ENCODE peak calls at places on chromosomes 12 and 14, in four cellular contexts. X is A549, K is IMR-90, A is SK-N-SH. U is an unnamed sample.

GRCh38 chr12:8644345-8645248 is 18.0 kb downstream of the MFAP5 start:
- DNase-seq in X (no peak), K (no peak), A (no peak), U (no peak)

GRCh38 chr12:7403466-7403865 is 40.5 kb downstream of the CD163L1 start:
- DNase-seq in X (no peak), K (peak; percentile 4), A (no peak), U (no peak)

GRCh38 chr12:51827925-51828818 is 20.3 kb downstream of the FIGNL2 start:
- DNase-seq in X (peak; percentile 47), K (peak; percentile 64), A (no peak), U (no peak)

GRCh38 chr14:81192594-81192993 is 28.2 kb downstream of the GTF2A1 start:
- DNase-seq in X (no peak), K (no peak), A (no peak), U (no peak)

GRCh38 chr12:67472551-67472950 is 176.0 kb upstream of the DYRK2 start:
- DNase-seq in X (no peak), K (no peak), A (no peak), U (no peak)

GRCh38 chr14:98957211-98958047 is 314.6 kb downstream of the BCL11B start:
- DNase-seq in X (peak; percentile 49), K (no peak), A (no peak), U (no peak)

GRCh38 chr14:99191663-99192621 is 80.1 kb downstream of the BCL11B start:
- DNase-seq in X (no peak), K (peak; percentile 13), A (no peak), U (no peak)

GRCh38 chr12:121513464-121514183 is 67.2 kb downstream of the KDM2B start:
- DNase-seq in X (peak; percentile 84), K (no peak), A (peak; percentile 88), U (peak; percentile 79)

GRCh38 chr14:55389330-55389729 is 22.3 kb downstream of the ATG14 start:
- DNase-seq in X (no peak), K (peak; percentile 94), A (no peak), U (no peak)

GRCh38 chr12:105935981-105936380 is 202.8 kb downstream of the NUAK1 start:
- DNase-seq in X (no peak), K (peak; percentile 57), A (no peak), U (no peak)

GRCh38 chr12:27493260-27493935 is 30.6 kb upstream of the PPFIBP1 start:
- DNase-seq in X (peak; percentile 25), K (peak; percentile 2), A (no peak), U (no peak)

GRCh38 chr12:19847294-19848059 is 408.2 kb downstream of the AEBP2 start:
- DNase-seq in X (no peak), K (peak; percentile 31), A (no peak), U (no peak)
- TF ChIP-seq USF2 in X (no peak), K (no peak), A (no peak), U (no peak)

GRCh38 chr14:90720336-90720735 is 95.9 kb downstream of the TTC7B start:
- DNase-seq in X (peak; percentile 11), K (peak; percentile 81), A (peak; percentile 47), U (no peak)
- TF ChIP-seq USF2 in X (no peak), K (peak; percentile 46), A (no peak), U (no peak)

GRCh38 chr14:92492261-92492660 is 21.3 kb upstream of the RIN3 start:
- DNase-seq in X (no peak), K (no peak), A (no peak), U (no peak)

GRCh38 chr14:92487513-92488133 is 26.0 kb upstream of the RIN3 start:
- DNase-seq in X (no peak), K (no peak), A (no peak), U (no peak)

GRCh38 chr14:92490239-92490959 is 23.2 kb upstream of the RIN3 start:
- DNase-seq in X (no peak), K (peak; percentile 23), A (no peak), U (no peak)

GRCh38 chr14:92491782-92492181 is 21.8 kb upstream of the RIN3 start:
- DNase-seq in X (no peak), K (no peak), A (no peak), U (no peak)

GRCh38 chr14:92489394-92490238 is 24.0 kb upstream of the RIN3 start:
- DNase-seq in X (no peak), K (no peak), A (no peak), U (no peak)
- TF ChIP-seq USF2 in X (no peak), K (no peak), A (no peak), U (no peak)

GRCh38 chr12:91781114-91781513 is 364.5 kb downstream of the BTG1 start:
- DNase-seq in X (no peak), K (peak; percentile 66), A (no peak), U (no peak)
- TF ChIP-seq USF2 in X (no peak), K (no peak), A (no peak), U (no peak)

GRCh38 chr12:2650261-2651060 is 144.3 kb upstream of the FKBP4 start:
- DNase-seq in X (no peak), K (no peak), A (no peak), U (peak; percentile 10)
- TF ChIP-seq USF2 in X (no peak), K (no peak), A (no peak), U (no peak)

GRCh38 chr12:131006036-131006735 is 52.5 kb downstream of the ADGRD1 start:
- DNase-seq in X (no peak), K (no peak), A (no peak), U (no peak)

GRCh38 chr12:131007794-131008460 is 54.2 kb downstream of the ADGRD1 start:
- DNase-seq in X (no peak), K (no peak), A (no peak), U (no peak)

GRCh38 chr12:131005161-131006035 is 51.7 kb downstream of the ADGRD1 start:
- DNase-seq in X (no peak), K (no peak), A (no peak), U (no peak)

GRCh38 chr12:131008461-131009270 is 55.0 kb downstream of the ADGRD1 start:
- DNase-seq in X (no peak), K (no peak), A (no peak), U (no peak)

DNA sequence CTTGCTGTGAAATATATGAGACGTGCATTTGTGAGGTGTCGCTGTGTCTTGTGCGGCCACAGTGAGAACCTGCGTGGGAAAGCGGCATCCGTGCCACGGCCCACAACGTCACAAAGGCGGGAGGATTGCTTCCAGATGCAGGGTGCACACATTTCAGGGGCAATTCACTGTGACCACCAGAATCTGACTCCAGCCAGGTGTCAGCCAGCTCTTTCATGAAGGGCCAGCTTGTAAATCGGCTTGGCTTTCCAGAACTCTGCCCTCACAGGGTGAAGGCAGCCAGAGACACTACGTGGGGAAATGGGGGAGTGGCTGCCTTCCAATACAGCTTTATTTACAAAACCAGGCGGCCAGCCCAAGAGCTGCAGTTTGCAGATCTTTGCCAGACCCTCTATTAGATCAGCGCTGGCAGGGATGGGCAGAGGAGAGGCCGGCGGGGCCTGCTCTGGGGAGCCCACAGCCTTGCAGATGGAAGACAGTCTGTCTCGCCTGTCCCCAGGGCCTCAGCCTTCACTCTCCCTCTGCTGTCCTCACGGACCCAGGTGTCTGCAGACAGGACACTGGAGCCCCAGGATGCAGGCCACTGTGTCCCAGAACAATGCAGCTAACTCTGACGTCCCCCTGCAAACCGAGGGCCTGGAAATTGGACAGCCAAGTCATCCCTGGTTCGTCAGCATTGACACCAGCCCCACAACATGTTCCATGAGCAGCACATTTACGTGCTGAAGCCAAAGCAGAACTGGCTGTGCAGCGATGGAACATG is 53.5 kb downstream of the ADGRD1 start:
- DNase-seq in X (no peak), K (no peak), A (peak; percentile 89), U (no peak)
- TF ChIP-seq USF2 in X (no peak), K (no peak), A (no peak), U (no peak)

GRCh38 chr12:115859231-115859630 is 418.3 kb downstream of the MED13L start:
- DNase-seq in X (no peak), K (no peak), A (no peak), U (no peak)

GRCh38 chr12:115857923-115858322 is 419.6 kb downstream of the MED13L start:
- DNase-seq in X (no peak), K (no peak), A (no peak), U (no peak)

GRCh38 chr12:115852054-115852453 is 425.4 kb downstream of the MED13L start:
- DNase-seq in X (no peak), K (no peak), A (no peak), U (no peak)

GRCh38 chr12:115860619-115861018 is 416.9 kb downstream of the MED13L start:
- DNase-seq in X (no peak), K (no peak), A (no peak), U (no peak)

GRCh38 chr12:115857160-115857920 is 420.2 kb downstream of the MED13L start:
- DNase-seq in X (no peak), K (no peak), A (no peak), U (no peak)
- TF ChIP-seq USF2 in X (no peak), K (no peak), A (no peak), U (no peak)

GRCh38 chr12:127295630-127296029 is 971.3 kb upstream of the TMEM132C start:
- DNase-seq in X (no peak), K (no peak), A (no peak), U (no peak)

GRCh38 chr12:127292736-127293135 is 974.2 kb upstream of the TMEM132C start:
- DNase-seq in X (no peak), K (no peak), A (no peak), U (no peak)

GRCh38 chr12:127294651-127295205 is 972.2 kb upstream of the TMEM132C start:
- DNase-seq in X (no peak), K (no peak), A (no peak), U (no peak)

GRCh38 chr12:127296591-127296990 is 970.4 kb upstream of the TMEM132C start:
- DNase-seq in X (no peak), K (no peak), A (no peak), U (no peak)

GRCh38 chr12:127293507-127294310 is 973.3 kb upstream of the TMEM132C start:
- DNase-seq in X (peak; percentile 57), K (peak; percentile 33), A (peak; percentile 63), U (peak; percentile 27)
- TF ChIP-seq USF2 in X (no peak), K (no peak), A (no peak), U (no peak)

DNA sequence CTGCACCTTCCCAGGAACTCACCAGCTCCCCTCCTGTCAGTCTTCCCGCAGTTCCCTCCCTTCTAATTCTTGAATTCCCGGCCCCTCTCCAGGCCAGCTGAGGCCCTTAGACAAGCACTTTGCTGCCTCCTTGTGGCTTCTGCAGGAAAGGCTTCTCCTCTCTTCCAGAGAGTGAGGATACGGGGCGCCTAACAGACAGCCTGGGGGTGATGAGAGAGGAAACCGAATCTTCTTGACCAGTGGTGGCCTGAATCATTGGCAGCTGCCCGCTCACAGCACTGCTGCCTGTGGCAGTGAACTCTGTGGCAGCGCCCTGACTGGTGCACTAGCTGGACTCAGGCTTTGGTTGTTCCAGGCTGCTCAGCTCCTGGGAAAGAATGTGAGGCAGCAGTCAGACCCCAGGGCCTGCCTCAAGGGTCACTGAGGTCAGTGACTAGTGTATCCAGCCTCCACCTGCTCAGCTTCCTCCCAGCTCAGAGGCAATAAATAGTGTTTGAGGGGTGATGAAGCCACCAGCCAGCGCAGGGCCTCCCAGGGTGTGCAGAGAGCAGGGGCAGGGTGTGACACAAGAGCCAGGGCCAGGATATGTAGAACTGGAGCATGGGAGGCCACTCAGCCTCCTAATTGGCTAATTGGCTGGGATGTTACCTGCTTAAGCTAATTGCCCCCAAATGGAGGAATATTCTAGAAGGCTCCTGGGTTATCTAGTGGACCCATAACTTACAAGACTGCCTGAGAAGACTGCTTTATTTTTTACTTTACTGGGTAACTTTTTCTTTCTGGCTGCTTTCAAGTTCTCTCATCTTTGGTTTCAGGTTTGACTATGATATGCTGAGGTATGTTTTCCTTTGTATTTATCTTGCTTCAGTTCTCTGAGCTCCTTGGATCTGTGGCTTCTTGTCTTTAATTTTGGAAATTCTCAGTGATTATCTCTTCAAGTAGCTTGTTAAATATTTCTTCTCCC is 12.9 kb upstream of the MCRS1 start:
- DNase-seq in X (peak; percentile 83), K (peak; percentile 77), A (peak; percentile 83), U (peak; percentile 94)
- TF ChIP-seq USF2 in X (no peak), K (no peak), A (no peak), U (no peak)